ENCODE peak calls at places on chromosomes 1 and 21, in nine cellular contexts. One of them, this sample, is unnamed.

GRCh38 chr1:236980673-236981072 is 23.6 kb downstream of the MT1HL1 start:
- DNase-seq in T-helper 2 cell: no peak
- DNase-seq in dorsolateral prefrontal cortex: no peak
- DNase-seq in tibial artery: no peak
- DNase-seq in HTR-8/SVneo: peak; percentile 9
- DNase-seq in stimulated activated CD4-positive, alpha-beta T cell treated with anti-CD3 and anti-CD28 coated beads, Interleukin-4, amount 100 ng/mL, for 24 hours: no peak
- DNase-seq in RPMI7951: no peak
- DNase-seq in Panc1: no peak
- DNase-seq in lower lobe of right lung: no peak
- DNase-seq in this sample: no peak

GRCh38 chr1:244338996-244339692 is 112.6 kb downstream of the ADSS2 start:
- DNase-seq in dorsolateral prefrontal cortex: no peak
- DNase-seq in HTR-8/SVneo: no peak
- DNase-seq in Panc1: no peak
- DNase-seq in RPMI7951: no peak
- DNase-seq in T-helper 2 cell: no peak
- DNase-seq in lower lobe of right lung: no peak
- DNase-seq in tibial artery: no peak
- DNase-seq in stimulated activated CD4-positive, alpha-beta T cell treated with anti-CD3 and anti-CD28 coated beads, Interleukin-4, amount 100 ng/mL, for 24 hours: no peak
- DNase-seq in this sample: no peak

GRCh38 chr1:198774418-198774817 is 135.6 kb downstream of the PTPRC start:
- DNase-seq in Panc1: no peak
- DNase-seq in HTR-8/SVneo: no peak
- DNase-seq in lower lobe of right lung: no peak
- DNase-seq in RPMI7951: no peak
- DNase-seq in tibial artery: no peak
- DNase-seq in stimulated activated CD4-positive, alpha-beta T cell treated with anti-CD3 and anti-CD28 coated beads, Interleukin-4, amount 100 ng/mL, for 24 hours: no peak
- DNase-seq in T-helper 2 cell: no peak
- DNase-seq in dorsolateral prefrontal cortex: no peak
- DNase-seq in this sample: no peak

GRCh38 chr1:150808851-150809250 is 791 bp upstream of the CTSK start:
- DNase-seq in lower lobe of right lung: no peak
- DNase-seq in HTR-8/SVneo: no peak
- DNase-seq in dorsolateral prefrontal cortex: no peak
- DNase-seq in Panc1: no peak
- DNase-seq in tibial artery: no peak
- DNase-seq in RPMI7951: no peak
- DNase-seq in stimulated activated CD4-positive, alpha-beta T cell treated with anti-CD3 and anti-CD28 coated beads, Interleukin-4, amount 100 ng/mL, for 24 hours: no peak
- DNase-seq in T-helper 2 cell: no peak
- DNase-seq in this sample: peak; percentile 72

GRCh38 chr1:232423591-232423990 is 206.3 kb downstream of the SIPA1L2 start:
- DNase-seq in HTR-8/SVneo: no peak
- DNase-seq in RPMI7951: no peak
- DNase-seq in lower lobe of right lung: no peak
- DNase-seq in T-helper 2 cell: no peak
- DNase-seq in Panc1: no peak
- DNase-seq in stimulated activated CD4-positive, alpha-beta T cell treated with anti-CD3 and anti-CD28 coated beads, Interleukin-4, amount 100 ng/mL, for 24 hours: no peak
- DNase-seq in tibial artery: no peak
- DNase-seq in dorsolateral prefrontal cortex: no peak
- DNase-seq in this sample: no peak

GRCh38 chr1:37995773-37996379 is 6.1 kb upstream of the SF3A3 start:
- DNase-seq in RPMI7951: peak; percentile 82
- DNase-seq in lower lobe of right lung: peak; percentile 82
- DNase-seq in tibial artery: peak; percentile 91
- DNase-seq in stimulated activated CD4-positive, alpha-beta T cell treated with anti-CD3 and anti-CD28 coated beads, Interleukin-4, amount 100 ng/mL, for 24 hours: peak; percentile 54
- DNase-seq in dorsolateral prefrontal cortex: no peak
- DNase-seq in Panc1: no peak
- DNase-seq in T-helper 2 cell: no peak
- DNase-seq in HTR-8/SVneo: no peak
- DNase-seq in this sample: peak; percentile 63

GRCh38 chr21:41458121-41458520 is 32.1 kb downstream of the MX1 start:
- DNase-seq in stimulated activated CD4-positive, alpha-beta T cell treated with anti-CD3 and anti-CD28 coated beads, Interleukin-4, amount 100 ng/mL, for 24 hours: no peak
- DNase-seq in Panc1: no peak
- DNase-seq in HTR-8/SVneo: no peak
- DNase-seq in dorsolateral prefrontal cortex: no peak
- DNase-seq in RPMI7951: no peak
- DNase-seq in lower lobe of right lung: no peak
- DNase-seq in tibial artery: no peak
- DNase-seq in T-helper 2 cell: no peak
- DNase-seq in this sample: no peak

GRCh38 chr1:203556047-203556851 is 62.3 kb downstream of the OPTC start:
- DNase-seq in Panc1: no peak
- DNase-seq in T-helper 2 cell: no peak
- DNase-seq in RPMI7951: peak; percentile 85
- DNase-seq in HTR-8/SVneo: no peak
- DNase-seq in tibial artery: peak; percentile 86
- DNase-seq in stimulated activated CD4-positive, alpha-beta T cell treated with anti-CD3 and anti-CD28 coated beads, Interleukin-4, amount 100 ng/mL, for 24 hours: no peak
- DNase-seq in lower lobe of right lung: no peak
- DNase-seq in dorsolateral prefrontal cortex: no peak
- DNase-seq in this sample: no peak

GRCh38 chr1:224616761-224617409 is 768 bp downstream of the CNIH3 start:
- DNase-seq in Panc1: no peak
- DNase-seq in T-helper 2 cell: no peak
- DNase-seq in tibial artery: no peak
- DNase-seq in HTR-8/SVneo: no peak
- DNase-seq in dorsolateral prefrontal cortex: no peak
- DNase-seq in lower lobe of right lung: no peak
- DNase-seq in RPMI7951: no peak
- DNase-seq in stimulated activated CD4-positive, alpha-beta T cell treated with anti-CD3 and anti-CD28 coated beads, Interleukin-4, amount 100 ng/mL, for 24 hours: no peak
- DNase-seq in this sample: no peak

GRCh38 chr1:183480971-183481431 is 8.7 kb downstream of the SMG7 start:
- DNase-seq in dorsolateral prefrontal cortex: no peak
- DNase-seq in Panc1: no peak
- DNase-seq in lower lobe of right lung: no peak
- DNase-seq in stimulated activated CD4-positive, alpha-beta T cell treated with anti-CD3 and anti-CD28 coated beads, Interleukin-4, amount 100 ng/mL, for 24 hours: no peak
- DNase-seq in T-helper 2 cell: no peak
- DNase-seq in tibial artery: no peak
- DNase-seq in RPMI7951: no peak
- DNase-seq in HTR-8/SVneo: no peak
- DNase-seq in this sample: no peak

GRCh38 chr1:143699115-143699514 is 272.7 kb downstream of the FAM72C start:
- DNase-seq in stimulated activated CD4-positive, alpha-beta T cell treated with anti-CD3 and anti-CD28 coated beads, Interleukin-4, amount 100 ng/mL, for 24 hours: no peak
- DNase-seq in Panc1: no peak
- DNase-seq in RPMI7951: no peak
- DNase-seq in HTR-8/SVneo: no peak
- DNase-seq in lower lobe of right lung: peak; percentile 59
- DNase-seq in T-helper 2 cell: no peak
- DNase-seq in dorsolateral prefrontal cortex: no peak
- DNase-seq in tibial artery: no peak
- DNase-seq in this sample: no peak

GRCh38 chr1:187270256-187270655 is 441.5 kb downstream of the PLA2G4A start:
- DNase-seq in tibial artery: no peak
- DNase-seq in Panc1: no peak
- DNase-seq in HTR-8/SVneo: no peak
- DNase-seq in RPMI7951: peak; percentile 22
- DNase-seq in lower lobe of right lung: no peak
- DNase-seq in T-helper 2 cell: no peak
- DNase-seq in dorsolateral prefrontal cortex: no peak
- DNase-seq in stimulated activated CD4-positive, alpha-beta T cell treated with anti-CD3 and anti-CD28 coated beads, Interleukin-4, amount 100 ng/mL, for 24 hours: no peak
- DNase-seq in this sample: no peak